ENCODE peak calls at places on chromosome 11, in four cellular contexts. V, E, B and Z are unnamed samples. For H3K36me3, the result is how much of the 10 kb centered on the place peaks cover.

GRCh38 chr11:95241673-95242072 is 10.7 kb upstream of the SESN3 start:
- DNase-seq in V (no peak), E (no peak), B (peak), Z (no peak)

GRCh38 chr11:46112961-46113617 is 8.2 kb downstream of the PHF21A start:
- DNase-seq in E (peak), B (peak), V (peak), Z (peak)

GRCh38 chr11:122175316-122175715 is 59.3 kb upstream of the BLID start:
- DNase-seq in V (no peak), B (no peak), E (no peak), Z (no peak)

GRCh38 chr11:31819533-31820437 is 8.7 kb upstream of the PAX6 start:
- DNase-seq in V (no peak), E (peak), B (no peak), Z (no peak)

GRCh38 chr11:118913411-118914125 is 12.2 kb downstream of the BCL9L start:
- DNase-seq in E (peak), B (no peak), V (no peak), Z (no peak)

GRCh38 chr11:62195945-62196344 is 5.9 kb downstream of the SCGB1D1 start:
- DNase-seq in B (no peak), E (no peak), V (no peak), Z (no peak)

GRCh38 chr11:36558511-36559413 is 9.0 kb upstream of the RAG1 start:
- DNase-seq in V (no peak), B (no peak), E (no peak), Z (no peak)

GRCh38 chr11:121754603-121755002 is 301.8 kb upstream of the SORL1-AS1 start:
- DNase-seq in V (no peak), B (peak), E (peak), Z (no peak)

GRCh38 chr11:35571703-35572102 is 46.3 kb upstream of the PAMR1 start:
- DNase-seq in B (no peak), E (no peak), V (no peak), Z (no peak)

GRCh38 chr11:70501933-70502540 is 103.7 kb downstream of the CTTN start:
- DNase-seq in V (no peak), B (no peak), E (no peak), Z (no peak)

DNA sequence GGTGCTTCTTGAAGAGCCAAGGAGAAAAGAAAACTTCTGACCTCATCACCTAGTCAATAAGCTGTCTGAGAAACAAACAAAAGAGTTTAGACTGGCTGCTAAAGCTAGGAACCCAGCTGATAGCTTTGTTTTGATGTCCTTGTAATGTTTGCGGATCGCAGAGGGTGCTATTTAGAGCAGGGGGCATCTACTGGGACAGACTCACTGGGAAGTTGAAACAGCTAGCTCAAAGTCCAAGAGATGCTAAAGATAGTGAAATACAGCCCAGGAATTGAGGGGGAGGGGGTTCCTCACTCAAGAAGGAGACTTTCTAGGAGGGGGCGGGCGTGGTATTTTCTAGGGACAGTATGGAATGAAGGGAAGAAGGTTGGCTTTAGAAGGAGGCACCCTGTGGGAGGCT is 18.9 kb downstream of the ZBTB16 start:
- DNase-seq in B (no peak), E (no peak), V (no peak), Z (no peak)
- H3K36me3 ChIP-seq in B (under half), E (under half), V (under half), Z (under half)

GRCh38 chr11:3683039-3683438 is 11.9 kb upstream of the CHRNA10 start:
- DNase-seq in B (no peak), E (no peak), V (no peak), Z (no peak)
- H3K36me3 ChIP-seq in B (under half), E (half or more), V (under half), Z (under half)

GRCh38 chr11:86674965-86675364 is 2.5 kb upstream of the ME3 start:
- DNase-seq in E (no peak), V (no peak), B (no peak), Z (no peak)

GRCh38 chr11:86676533-86677154 is 4.2 kb upstream of the ME3 start:
- DNase-seq in V (no peak), E (peak), B (no peak), Z (no peak)

GRCh38 chr11:86678296-86678695 is 5.9 kb upstream of the ME3 start:
- DNase-seq in B (no peak), V (no peak), E (no peak), Z (no peak)

GRCh38 chr11:86673872-86674750 is 1.7 kb upstream of the ME3 start:
- DNase-seq in V (no peak), E (no peak), B (no peak), Z (no peak)

GRCh38 chr11:86676010-86676409 is 3.6 kb upstream of the ME3 start:
- DNase-seq in V (no peak), B (no peak), E (no peak), Z (peak)
- H3K36me3 ChIP-seq in V (under half), B (under half), E (under half), Z (under half)

DNA sequence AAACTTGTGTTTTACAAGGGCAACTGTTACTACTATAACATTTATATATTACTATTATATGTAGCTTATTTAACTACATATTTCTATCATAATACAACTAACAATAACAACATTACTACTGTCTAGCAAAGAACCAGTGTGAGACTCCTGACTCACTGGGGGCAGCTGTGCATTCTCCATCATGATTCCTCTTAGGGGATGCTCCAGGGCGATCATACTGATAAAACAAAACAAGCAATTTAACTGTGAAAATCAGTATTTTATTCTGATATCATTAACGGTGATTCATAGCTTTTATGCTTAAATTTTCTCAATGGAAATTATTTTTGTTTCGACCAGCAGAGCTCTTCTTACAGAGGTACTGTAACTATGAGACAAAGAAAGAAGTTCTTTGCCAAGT is 24.6 kb upstream of the FNBP4 start:
- DNase-seq in V (no peak), E (no peak), B (no peak), Z (no peak)
- H3K36me3 ChIP-seq in V (under half), E (under half), B (under half), Z (under half)